ENCODE peak calls at places on chromosomes 13 and 19, in ten cellular contexts. B is K562, O is ovary, Z is A549, A is sigmoid colon, C is tibial nerve, H is suprapubic skin, Q is HepG2, J is H1, P is upper lobe of left lung. N is an unnamed sample.

GRCh38 chr13:52615817-52616216 is 26.4 kb upstream of the HNRNPA1L2 start:
- DNase-seq in Z (peak; percentile 23), J (no peak), Q (peak; percentile 43), C (no peak), O (no peak), A (no peak), P (no peak), H (no peak), B (no peak), N (no peak)

GRCh38 chr13:108656742-108657141 is 27.3 kb downstream of the MYO16 start:
- DNase-seq in A (no peak), Z (no peak), H (no peak), C (no peak), P (no peak), Q (no peak), J (no peak), B (no peak), O (no peak), N (no peak)

GRCh38 chr13:91709180-91709579 is 310.8 kb downstream of the GPC5 start:
- DNase-seq in H (no peak), P (no peak), J (no peak), O (no peak), C (no peak), A (no peak), Z (no peak), B (no peak), Q (no peak), N (no peak)

GRCh38 chr19:11456659-11457058 is 21.2 kb downstream of the PRKCSH start:
- DNase-seq in C (no peak), Q (no peak), A (no peak), Z (no peak), B (no peak), P (no peak), O (no peak), J (no peak), H (no peak), N (no peak)

GRCh38 chr19:35479278-35479677 is 11.0 kb downstream of the KRTDAP start:
- DNase-seq in Q (no peak), C (no peak), H (no peak), A (no peak), Z (no peak), P (no peak), B (peak; percentile 63), O (no peak), J (no peak), N (peak; percentile 51)

GRCh38 chr13:111031531-111031961 is 83.6 kb upstream of the ARHGEF7 start:
- DNase-seq in Q (no peak), H (no peak), O (no peak), A (no peak), J (no peak), P (no peak), C (no peak), Z (no peak), B (no peak), N (no peak)

GRCh38 chr13:74674701-74675100 is 540.5 kb upstream of the KLF12 start:
- DNase-seq in Z (no peak), A (no peak), J (no peak), O (no peak), H (no peak), B (no peak), Q (no peak), C (no peak), P (no peak), N (no peak)

GRCh38 chr13:43835701-43836100 is 43.8 kb downstream of the CCDC122 start:
- DNase-seq in H (no peak), Q (no peak), Z (no peak), P (no peak), C (no peak), J (no peak), A (no peak), B (no peak), O (no peak), N (no peak)

GRCh38 chr13:72952529-72953141 is 106.2 kb upstream of the KLF5 start:
- DNase-seq in O (no peak), H (no peak), J (no peak), B (no peak), Z (peak; percentile 25), P (no peak), Q (no peak), C (no peak), A (no peak), N (no peak)

GRCh38 chr19:8243146-8243545 is 34.0 kb downstream of the CERS4 start:
- DNase-seq in A (no peak), H (no peak), O (no peak), J (no peak), P (no peak), Q (no peak), Z (no peak), C (no peak), B (no peak), N (no peak)

DNA sequence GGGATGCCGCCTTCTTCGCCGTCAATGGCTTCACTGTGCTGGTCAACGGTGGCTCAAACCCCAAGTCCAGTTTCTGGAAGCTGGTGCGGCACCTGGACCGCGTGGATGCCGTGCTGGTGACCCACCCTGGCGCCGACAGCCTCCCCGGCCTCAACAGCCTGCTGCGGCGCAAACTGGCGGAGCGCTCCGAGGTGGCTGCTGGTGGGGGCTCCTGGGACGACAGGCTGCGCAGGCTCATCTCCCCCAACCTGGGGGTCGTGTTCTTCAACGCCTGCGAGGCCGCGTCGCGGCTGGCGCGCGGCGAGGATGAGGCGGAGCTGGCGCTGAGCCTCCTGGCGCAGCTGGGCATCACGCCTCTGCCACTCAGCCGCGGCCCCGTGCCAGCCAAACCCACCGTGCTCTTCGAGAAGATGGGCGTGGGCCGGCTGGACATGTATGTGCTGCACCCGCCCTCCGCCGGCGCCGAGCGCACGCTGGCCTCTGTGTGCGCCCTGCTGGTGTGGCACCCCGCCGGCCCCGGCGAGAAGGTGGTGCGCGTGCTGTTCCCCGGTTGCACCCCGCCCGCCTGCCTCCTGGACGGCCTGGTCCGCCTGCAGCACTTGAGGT is 7.0 kb downstream of the MAP1S start:
- DNase-seq in Z (no peak), Q (no peak), P (peak; percentile 83), J (no peak), H (no peak), C (no peak), O (no peak), B (peak; percentile 8), A (no peak), N (no peak)
- H3K27ac ChIP-seq in Z (no peak overlapping the region), Q (no peak overlapping the region), P (no peak overlapping the region), J (no peak overlapping the region), H (no peak overlapping the region), C (no peak overlapping the region), O (no peak overlapping the region), B (no peak overlapping the region), A (no peak overlapping the region), N (no peak overlapping the region)

DNA sequence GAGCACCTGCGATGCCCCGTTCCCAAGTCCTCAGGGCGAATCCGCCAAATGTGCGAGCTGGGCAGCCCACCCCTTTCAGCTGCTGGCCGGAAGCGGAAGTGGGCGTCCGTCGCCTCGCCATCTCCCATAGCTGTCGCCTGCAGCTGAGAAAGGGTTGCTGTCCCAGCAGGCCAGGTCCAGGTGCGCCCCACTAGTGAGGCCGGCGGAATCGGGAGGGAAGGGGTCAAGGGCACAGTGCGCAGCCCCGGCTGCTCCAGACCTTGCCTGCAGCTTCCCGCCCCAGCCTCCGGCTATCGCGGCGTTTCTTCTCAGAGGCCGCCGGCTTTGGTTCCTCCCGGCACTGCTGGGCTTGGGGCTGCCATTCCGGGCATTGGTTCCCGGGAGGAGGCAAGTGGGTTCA is at the start of gene ZNF177:
- DNase-seq in B (peak; percentile 27), H (no peak), A (no peak), O (no peak), Z (no peak), Q (no peak), C (no peak), J (no peak), P (peak; percentile 68), N (no peak)
- TF ChIP-seq POLR2A in B (no peak), H (no peak), A (no peak), O (no peak), Z (no peak), Q (no peak), C (no peak), J (no peak), P (no peak), N (no peak)

GRCh38 chr13:25868483-25868882 is 183.3 kb downstream of the SHISA2 start:
- DNase-seq in B (no peak), P (no peak), J (no peak), C (no peak), A (no peak), Z (no peak), H (no peak), Q (no peak), O (no peak), N (no peak)

GRCh38 chr13:25864936-25865335 is 186.9 kb downstream of the SHISA2 start:
- DNase-seq in J (no peak), C (no peak), B (no peak), Q (no peak), O (no peak), A (no peak), H (no peak), Z (no peak), P (no peak), N (no peak)

GRCh38 chr13:25862156-25862555 is 189.7 kb downstream of the SHISA2 start:
- DNase-seq in Z (no peak), Q (no peak), A (no peak), P (no peak), J (no peak), C (no peak), H (no peak), O (no peak), B (no peak), N (no peak)

GRCh38 chr13:25864116-25864515 is 187.7 kb downstream of the SHISA2 start:
- DNase-seq in A (no peak), B (no peak), Z (no peak), O (no peak), P (no peak), H (no peak), J (no peak), C (no peak), Q (no peak), N (no peak)

GRCh38 chr13:25865391-25865790 is 186.4 kb downstream of the SHISA2 start:
- DNase-seq in B (no peak), H (no peak), J (no peak), Z (no peak), A (no peak), C (no peak), P (no peak), Q (no peak), O (no peak), N (no peak)
- TF ChIP-seq EP300 in B (no peak), H (no peak), J (no peak), Z (no peak), A (no peak), C (no peak), P (no peak), Q (no peak), O (no peak), N (no peak)

DNA sequence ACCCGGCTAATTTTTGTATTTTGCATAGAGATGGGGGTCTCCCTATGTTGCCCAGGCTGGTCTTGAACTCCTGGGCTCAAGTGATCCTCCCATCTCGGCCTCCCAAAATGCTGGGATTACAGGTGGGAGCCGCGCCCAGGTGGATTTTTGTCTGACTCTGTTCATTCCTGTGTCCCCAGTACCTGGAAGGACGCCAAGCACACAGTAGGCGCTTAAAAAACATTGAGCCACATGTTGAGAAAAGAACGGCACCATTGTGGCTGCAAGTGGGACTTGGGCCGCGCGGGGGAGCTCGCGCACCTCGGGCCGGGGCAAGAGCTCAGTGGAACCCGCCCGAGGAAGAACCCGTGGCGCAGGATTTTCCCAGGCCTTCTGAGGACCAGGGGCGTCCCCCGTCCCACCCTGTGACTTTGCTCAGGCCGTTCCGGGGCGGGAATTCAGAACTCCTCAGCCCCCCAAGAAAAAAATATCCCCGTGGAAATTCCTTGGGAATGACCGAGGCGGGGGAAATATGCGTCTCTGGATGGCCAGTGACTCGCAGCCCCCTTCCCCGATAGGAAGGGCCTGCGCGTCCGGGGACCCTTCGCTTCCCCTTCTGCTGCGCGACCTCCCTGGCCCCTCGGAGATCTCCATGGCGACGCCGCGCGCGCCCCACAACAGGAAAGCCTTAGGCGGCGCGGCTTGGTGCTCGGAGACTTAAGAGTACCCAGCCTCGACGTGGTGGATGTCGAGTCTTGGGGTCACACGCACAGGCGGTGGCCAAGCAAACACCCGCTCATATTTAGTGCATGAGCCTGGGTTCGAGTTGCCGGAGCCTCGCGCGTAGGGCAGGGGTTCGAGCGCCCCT is 1.4 kb upstream of the ICAM1 start:
- DNase-seq in B (peak; percentile 88), H (peak; percentile 93), J (no peak), Q (peak; percentile 51), C (peak; percentile 79), Z (peak; percentile 63), O (peak; percentile 85), P (peak; percentile 99), A (peak; percentile 89), N (peak; percentile 88)
- H3K27ac ChIP-seq in B (peak overlapping the region; percentile 81), H (peak overlapping the region; percentile 82), J (no peak overlapping the region), Q (no peak overlapping the region), C (peak overlapping the region; percentile 85), Z (peak overlapping the region; percentile 78), O (no peak overlapping the region), P (peak overlapping the region; percentile 94), A (peak overlapping the region; percentile 80), N (peak overlapping the region; percentile 92)

N was measured in stomach.